ENCODE peak calls at places on chromosomes 11 and 22, in six cellular contexts. H, V, C, D, T and A are unnamed samples. For H3K4me1, the result is how much of the 10 kb centered on the place peaks cover.

GRCh38 chr11:106271686-106272085 is 194.2 kb downstream of the AASDHPPT start:
- DNase-seq in D (no peak), C (no peak), T (no peak), H (no peak), V (no peak), A (no peak)

GRCh38 chr11:115607621-115608191 is 103.5 kb upstream of the CADM1 start:
- DNase-seq in H (no peak), C (peak), T (no peak), V (no peak), D (no peak), A (no peak)

GRCh38 chr22:38882480-38882879 is 10.5 kb upstream of the CBX6 start:
- DNase-seq in C (no peak), T (no peak), V (no peak), H (no peak), D (no peak), A (no peak)

GRCh38 chr11:84498016-84498415 is 1129.1 kb downstream of the DLG2 start:
- DNase-seq in V (no peak), D (no peak), H (no peak), C (no peak), T (no peak), A (no peak)

GRCh38 chr11:122202161-122202950 is 86.3 kb upstream of the BLID start:
- DNase-seq in H (no peak), C (peak), T (peak), V (no peak), D (peak), A (no peak)

GRCh38 chr11:133993107-133993506 is 36.3 kb upstream of the IGSF9B start:
- DNase-seq in C (no peak), T (no peak), H (no peak), D (no peak), V (no peak), A (no peak)

GRCh38 chr11:61875698-61876097 is 15.6 kb downstream of the FADS3 start:
- DNase-seq in T (no peak), H (no peak), C (no peak), D (no peak), V (no peak), A (no peak)

GRCh38 chr22:30655532-30655931 is 12.1 kb downstream of the DUSP18 start:
- DNase-seq in H (no peak), C (no peak), V (no peak), T (no peak), D (no peak), A (no peak)

GRCh38 chr11:68373810-68374501 is 61.6 kb downstream of the LRP5 start:
- DNase-seq in T (no peak), H (no peak), C (peak), V (no peak), D (peak), A (no peak)

GRCh38 chr11:31806944-31807790 is 4.0 kb downstream of the PAX6 start:
- DNase-seq in T (no peak), C (peak), H (no peak), D (no peak), V (no peak), A (no peak)

GRCh38 chr22:43921361-43921760 is 2.2 kb upstream of the PNPLA3 start:
- DNase-seq in H (no peak), T (peak), C (no peak), V (no peak), D (peak), A (peak)

GRCh38 chr22:32644252-32645100 is 157.0 kb upstream of the TIMP3 start:
- DNase-seq in C (no peak), V (no peak), T (no peak), D (peak), H (no peak), A (no peak)

GRCh38 chr11:42066113-42066512 is 606.7 kb upstream of the LRRC4C start:
- DNase-seq in H (no peak), D (no peak), T (no peak), V (no peak), C (no peak), A (no peak)

GRCh38 chr22:32765117-32765618 is 36.3 kb upstream of the TIMP3 start:
- DNase-seq in T (no peak), H (no peak), D (no peak), C (no peak), V (no peak), A (no peak)

GRCh38 chr11:73219396-73220285 is 1.6 kb downstream of the P2RY2 start:
- DNase-seq in H (no peak), V (no peak), C (no peak), D (no peak), T (no peak), A (no peak)

GRCh38 chr22:46622081-46622521 is 1.9 kb downstream of the GRAMD4 start:
- DNase-seq in T (no peak), D (no peak), H (no peak), C (peak), V (no peak), A (no peak)

GRCh38 chr11:124536520-124536919 is 6.9 kb downstream of the OR8B12 start:
- DNase-seq in H (no peak), D (peak), V (peak), C (no peak), T (peak), A (no peak)

GRCh38 chr22:39041908-39042307 is 1.2 kb downstream of the APOBEC3F start:
- DNase-seq in H (no peak), T (no peak), C (no peak), V (no peak), D (no peak), A (no peak)

GRCh38 chr22:37985751-37986281 is 1.5 kb upstream of the SOX10 start:
- DNase-seq in C (no peak), V (no peak), T (no peak), D (no peak), H (no peak), A (no peak)

GRCh38 chr11:121426476-121427454 is 25.3 kb upstream of the SORL1 start:
- DNase-seq in H (no peak), T (peak), D (no peak), C (peak), V (peak), A (no peak)

GRCh38 chr22:47605886-47606285 is 843.4 kb downstream of the TBC1D22A start:
- DNase-seq in D (no peak), C (no peak), V (no peak), T (no peak), H (no peak), A (no peak)

GRCh38 chr11:72190581-72191205 is 1.2 kb upstream of the FOLR1 start:
- DNase-seq in C (no peak), H (no peak), V (no peak), D (no peak), T (no peak), A (no peak)

GRCh38 chr22:21707677-21708076 is 27.9 kb downstream of the YPEL1 start:
- DNase-seq in V (peak), H (no peak), C (peak), T (no peak), D (no peak), A (no peak)

DNA sequence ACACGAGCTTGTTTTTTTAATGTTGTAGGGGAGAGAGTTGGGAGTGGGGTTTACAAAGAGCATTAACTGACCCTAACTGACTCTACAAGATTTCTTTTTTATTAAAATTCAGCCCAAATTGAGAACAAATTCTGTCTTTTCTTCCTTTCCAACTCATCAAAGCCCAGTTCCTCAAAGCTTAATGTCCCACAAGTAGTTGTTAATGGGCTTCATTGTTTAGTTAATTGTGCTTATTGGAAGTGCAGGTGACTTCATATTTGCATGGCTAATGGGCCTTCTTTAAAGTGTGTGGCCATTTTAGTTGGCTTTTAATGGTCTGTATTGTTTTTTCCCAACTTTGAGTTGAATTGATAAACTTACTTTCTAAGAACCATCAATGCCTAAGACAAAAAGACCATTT is 39.8 kb downstream of the MPPED2 start:
- DNase-seq in T (no peak), C (no peak), H (no peak), V (no peak), D (no peak), A (no peak)
- TF ChIP-seq SIN3A in T (no peak), C (no peak), H (no peak), V (no peak), D (no peak), A (no peak)

GRCh38 chr11:45610627-45611026 is 54.8 kb downstream of the CHST1 start:
- DNase-seq in T (no peak), V (no peak), D (no peak), C (no peak), H (no peak), A (no peak)
- TF ChIP-seq REST in T (no peak), V (no peak), D (no peak), C (no peak), H (no peak), A (no peak)

GRCh38 chr11:35242843-35243242 is 103.9 kb downstream of the CD44 start:
- DNase-seq in T (no peak), V (no peak), C (no peak), H (no peak), D (no peak), A (no peak)
- H3K4me1 ChIP-seq in T (under half), V (under half), C (under half), H (under half), D (under half), A (under half)

GRCh38 chr11:75326439-75326810 is 25.0 kb downstream of the ARRB1 start:
- DNase-seq in C (no peak), T (no peak), V (no peak), H (no peak), D (no peak), A (no peak)

GRCh38 chr11:75324189-75324588 is 27.3 kb downstream of the ARRB1 start:
- DNase-seq in T (no peak), H (no peak), C (no peak), V (no peak), D (no peak), A (no peak)

GRCh38 chr11:75324740-75325139 is 26.7 kb downstream of the ARRB1 start:
- DNase-seq in C (no peak), H (no peak), T (no peak), V (no peak), D (no peak), A (no peak)

GRCh38 chr11:75323609-75324008 is 27.9 kb downstream of the ARRB1 start:
- DNase-seq in D (peak), H (no peak), V (no peak), T (no peak), C (no peak), A (no peak)

GRCh38 chr11:75325713-75326438 is 25.6 kb downstream of the ARRB1 start:
- DNase-seq in D (no peak), T (peak), C (no peak), H (no peak), V (no peak), A (peak)
- TF ChIP-seq SIN3A in D (no peak), T (no peak), C (no peak), H (no peak), V (no peak), A (no peak)

GRCh38 chr11:10927533-10927932 is 69.7 kb upstream of the ZBED5 start:
- DNase-seq in T (no peak), D (no peak), V (no peak), C (no peak), H (no peak), A (no peak)
- TF ChIP-seq REST in T (no peak), D (no peak), V (no peak), C (no peak), H (no peak), A (no peak)

GRCh38 chr11:66231561-66231960 is 36.9 kb upstream of the RAB1B start:
- DNase-seq in T (no peak), V (no peak), H (no peak), D (no peak), C (no peak), A (no peak)

GRCh38 chr11:66232769-66233168 is 35.7 kb upstream of the RAB1B start:
- DNase-seq in C (no peak), V (no peak), H (no peak), T (no peak), D (no peak), A (no peak)

GRCh38 chr11:66235141-66235540 is 33.3 kb upstream of the RAB1B start:
- DNase-seq in C (no peak), V (no peak), T (no peak), H (no peak), D (no peak), A (no peak)

GRCh38 chr11:66230978-66231377 is 37.5 kb upstream of the RAB1B start:
- DNase-seq in V (no peak), H (no peak), T (no peak), D (no peak), C (no peak), A (no peak)

GRCh38 chr11:66233301-66233700 is 35.1 kb upstream of the RAB1B start:
- DNase-seq in T (no peak), H (no peak), V (no peak), D (no peak), C (no peak), A (no peak)
- H3K4me1 ChIP-seq in T (under half), H (under half), V (under half), D (under half), C (under half), A (under half)

DNA sequence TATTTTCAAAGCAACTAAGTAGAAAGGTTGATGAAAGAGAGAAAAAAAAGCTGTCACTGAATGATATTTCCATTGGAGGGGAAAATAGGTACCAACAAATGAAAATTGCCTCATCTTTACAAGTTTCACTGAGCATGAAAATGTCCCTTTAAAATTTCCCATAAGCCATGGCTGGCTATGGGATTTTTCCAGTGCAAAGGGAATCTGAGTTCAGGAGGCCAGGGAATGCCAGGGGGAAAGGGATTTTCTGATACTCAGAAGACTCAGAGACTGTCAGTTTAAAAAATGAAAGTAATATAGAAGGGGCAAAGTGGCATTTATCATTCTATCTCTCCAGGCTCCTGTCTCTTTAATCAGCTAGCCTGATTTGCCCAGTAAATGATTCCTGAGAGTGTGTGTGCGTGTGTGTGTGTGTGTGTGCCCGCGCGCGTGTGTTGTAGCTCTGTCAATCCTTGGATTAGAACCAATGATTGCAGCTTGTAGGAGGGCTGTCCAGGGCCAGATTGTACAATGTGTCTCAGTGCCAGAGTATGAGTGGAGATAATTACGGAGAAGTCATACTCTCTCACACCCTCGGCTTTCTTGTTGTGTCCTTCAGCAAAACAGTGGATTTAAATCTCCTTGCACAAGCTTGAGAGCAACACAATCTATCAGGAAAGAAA is at the start of gene NTM:
- DNase-seq in C (peak), H (no peak), V (no peak), D (no peak), T (no peak), A (no peak)
- TF ChIP-seq SIN3A in C (no peak), H (no peak), V (no peak), D (no peak), T (no peak), A (no peak)

GRCh38 chr11:13009921-13010736 is 1.0 kb downstream of the RASSF10 start:
- DNase-seq in H (no peak), V (no peak), D (no peak), C (peak), T (no peak), A (no peak)
- TF ChIP-seq REST in H (no peak), V (no peak), D (no peak), C (no peak), T (no peak), A (peak)